ENCODE peak calls at places on chromosomes 7 and 10, in five cellular contexts. One of them, this sample, is unnamed.

GRCh38 chr10:99396471-99396870 is 34.0 kb downstream of the GOT1 start:
- DNase-seq in Panc1: no peak
- DNase-seq in brain microvascular endothelial cell: no peak
- DNase-seq in vagina: no peak
- DNase-seq in neural progenitor cell: no peak
- DNase-seq in this sample: peak; percentile 23

GRCh38 chr7:45622058-45622457 is 47.9 kb downstream of the ADCY1 start:
- DNase-seq in vagina: peak; percentile 67
- DNase-seq in Panc1: no peak
- DNase-seq in neural progenitor cell: no peak
- DNase-seq in brain microvascular endothelial cell: no peak
- DNase-seq in this sample: no peak

GRCh38 chr7:22821702-22822485 is 755 bp downstream of the TOMM7 start:
- DNase-seq in brain microvascular endothelial cell: no peak
- DNase-seq in vagina: no peak
- DNase-seq in Panc1: no peak
- DNase-seq in neural progenitor cell: peak; percentile 29
- DNase-seq in this sample: no peak

GRCh38 chr7:97573065-97573464 is 158.8 kb upstream of the TAC1 start:
- DNase-seq in neural progenitor cell: peak; percentile 17
- DNase-seq in Panc1: no peak
- DNase-seq in brain microvascular endothelial cell: no peak
- DNase-seq in vagina: no peak
- DNase-seq in this sample: no peak

GRCh38 chr10:119090968-119091367 is 10.4 kb upstream of the EIF3A start:
- DNase-seq in brain microvascular endothelial cell: peak; percentile 69
- DNase-seq in Panc1: no peak
- DNase-seq in vagina: no peak
- DNase-seq in neural progenitor cell: no peak
- DNase-seq in this sample: no peak

GRCh38 chr7:101919363-101920115 is 102.1 kb downstream of the CUX1 start:
- DNase-seq in Panc1: no peak
- DNase-seq in vagina: no peak
- DNase-seq in brain microvascular endothelial cell: no peak
- DNase-seq in neural progenitor cell: no peak
- DNase-seq in this sample: no peak

GRCh38 chr7:83859827-83860226 is 210.9 kb upstream of the SEMA3E start:
- DNase-seq in vagina: no peak
- DNase-seq in neural progenitor cell: no peak
- DNase-seq in brain microvascular endothelial cell: no peak
- DNase-seq in Panc1: no peak
- DNase-seq in this sample: no peak

GRCh38 chr10:49500420-49500819 is 38.5 kb downstream of the ERCC6 start:
- DNase-seq in Panc1: no peak
- DNase-seq in neural progenitor cell: no peak
- DNase-seq in brain microvascular endothelial cell: no peak
- DNase-seq in vagina: no peak
- DNase-seq in this sample: no peak

GRCh38 chr7:158945514-158945913 is 89.2 kb downstream of the DYNC2I1 start:
- DNase-seq in vagina: no peak
- DNase-seq in brain microvascular endothelial cell: no peak
- DNase-seq in neural progenitor cell: no peak
- DNase-seq in Panc1: no peak
- DNase-seq in this sample: no peak

GRCh38 chr7:83429493-83429892 is 219.4 kb downstream of the SEMA3E start:
- DNase-seq in neural progenitor cell: peak; percentile 13
- DNase-seq in vagina: no peak
- DNase-seq in brain microvascular endothelial cell: no peak
- DNase-seq in Panc1: no peak
- DNase-seq in this sample: no peak

GRCh38 chr7:115009139-115009538 is 87.2 kb downstream of the MDFIC start:
- DNase-seq in neural progenitor cell: no peak
- DNase-seq in vagina: no peak
- DNase-seq in brain microvascular endothelial cell: no peak
- DNase-seq in Panc1: no peak
- DNase-seq in this sample: no peak

GRCh38 chr10:74096777-74097176 is 53.9 kb downstream of the AP3M1 start:
- DNase-seq in brain microvascular endothelial cell: no peak
- DNase-seq in vagina: no peak
- DNase-seq in Panc1: no peak
- DNase-seq in neural progenitor cell: no peak
- DNase-seq in this sample: no peak

GRCh38 chr7:84524714-84525694 is 330.4 kb upstream of the SEMA3A start:
- DNase-seq in brain microvascular endothelial cell: peak; percentile 66
- DNase-seq in Panc1: no peak
- DNase-seq in neural progenitor cell: no peak
- DNase-seq in vagina: no peak
- DNase-seq in this sample: no peak

GRCh38 chr10:36171546-36171945 is 529.5 kb upstream of the FZD8 start:
- DNase-seq in Panc1: no peak
- DNase-seq in vagina: no peak
- DNase-seq in neural progenitor cell: peak; percentile 28
- DNase-seq in brain microvascular endothelial cell: no peak
- DNase-seq in this sample: no peak

GRCh38 chr10:75853085-75853484 is 421.7 kb downstream of the LRMDA start:
- DNase-seq in Panc1: no peak
- DNase-seq in brain microvascular endothelial cell: no peak
- DNase-seq in neural progenitor cell: no peak
- DNase-seq in vagina: no peak
- DNase-seq in this sample: no peak

GRCh38 chr10:124676416-124677062 is 67.6 kb downstream of the FAM53B start:
- DNase-seq in brain microvascular endothelial cell: no peak
- DNase-seq in vagina: no peak
- DNase-seq in Panc1: no peak
- DNase-seq in neural progenitor cell: no peak
- DNase-seq in this sample: no peak

DNA sequence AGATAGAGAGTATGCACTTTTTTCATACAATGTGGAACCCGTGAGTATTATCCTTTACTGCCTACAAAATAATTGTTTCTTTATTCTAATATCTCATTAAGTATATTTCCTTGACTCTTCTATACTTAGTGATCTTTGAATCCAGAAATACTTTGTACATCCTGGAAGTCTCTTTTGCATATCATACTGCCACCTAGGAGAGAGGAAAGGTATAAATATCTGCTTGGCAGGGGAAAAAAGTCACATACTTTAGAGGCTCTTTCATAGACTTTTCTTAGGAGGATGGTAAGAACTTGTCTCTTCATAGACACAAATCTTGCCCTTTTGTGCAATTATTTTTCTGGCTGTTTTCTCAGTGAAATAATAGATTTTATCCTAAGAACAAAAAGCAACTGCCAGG is 436.0 kb downstream of the PAXIP1 start:
- DNase-seq in vagina: no peak
- DNase-seq in Panc1: no peak
- DNase-seq in neural progenitor cell: no peak
- DNase-seq in brain microvascular endothelial cell: no peak
- DNase-seq in this sample: no peak
- TF ChIP-seq CTCF in vagina: no peak
- TF ChIP-seq CTCF in Panc1: peak; percentile 38
- TF ChIP-seq CTCF in neural progenitor cell: peak; percentile 56
- TF ChIP-seq CTCF in brain microvascular endothelial cell: no peak
- TF ChIP-seq CTCF in this sample: no peak

GRCh38 chr10:100748251-100749058 is 3.1 kb downstream of the PAX2 start:
- DNase-seq in neural progenitor cell: peak; percentile 60
- DNase-seq in brain microvascular endothelial cell: no peak
- DNase-seq in Panc1: no peak
- DNase-seq in vagina: no peak
- DNase-seq in this sample: no peak

GRCh38 chr10:100747826-100748231 is 2.4 kb downstream of the PAX2 start:
- DNase-seq in brain microvascular endothelial cell: no peak
- DNase-seq in vagina: no peak
- DNase-seq in neural progenitor cell: peak; percentile 80
- DNase-seq in Panc1: no peak
- DNase-seq in this sample: no peak

GRCh38 chr10:100745882-100746412 is 565 bp downstream of the PAX2 start:
- DNase-seq in vagina: no peak
- DNase-seq in brain microvascular endothelial cell: no peak
- DNase-seq in Panc1: no peak
- DNase-seq in neural progenitor cell: peak; percentile 79
- DNase-seq in this sample: no peak

GRCh38 chr10:100746413-100746931 is 1.1 kb downstream of the PAX2 start:
- DNase-seq in brain microvascular endothelial cell: no peak
- DNase-seq in vagina: no peak
- DNase-seq in Panc1: no peak
- DNase-seq in neural progenitor cell: no peak
- DNase-seq in this sample: no peak

GRCh38 chr10:100747061-100747825 is 1.9 kb downstream of the PAX2 start:
- DNase-seq in Panc1: no peak
- DNase-seq in brain microvascular endothelial cell: no peak
- DNase-seq in vagina: no peak
- DNase-seq in neural progenitor cell: peak; percentile 49
- DNase-seq in this sample: no peak
- H3K4me3 ChIP-seq in Panc1: peak overlapping the region; percentile 67
- H3K4me3 ChIP-seq in brain microvascular endothelial cell: no peak overlapping the region
- H3K4me3 ChIP-seq in vagina: peak overlapping the region; percentile 32
- H3K4me3 ChIP-seq in neural progenitor cell: peak overlapping the region; percentile 22
- H3K4me3 ChIP-seq in this sample: peak overlapping the region; percentile 72

DNA sequence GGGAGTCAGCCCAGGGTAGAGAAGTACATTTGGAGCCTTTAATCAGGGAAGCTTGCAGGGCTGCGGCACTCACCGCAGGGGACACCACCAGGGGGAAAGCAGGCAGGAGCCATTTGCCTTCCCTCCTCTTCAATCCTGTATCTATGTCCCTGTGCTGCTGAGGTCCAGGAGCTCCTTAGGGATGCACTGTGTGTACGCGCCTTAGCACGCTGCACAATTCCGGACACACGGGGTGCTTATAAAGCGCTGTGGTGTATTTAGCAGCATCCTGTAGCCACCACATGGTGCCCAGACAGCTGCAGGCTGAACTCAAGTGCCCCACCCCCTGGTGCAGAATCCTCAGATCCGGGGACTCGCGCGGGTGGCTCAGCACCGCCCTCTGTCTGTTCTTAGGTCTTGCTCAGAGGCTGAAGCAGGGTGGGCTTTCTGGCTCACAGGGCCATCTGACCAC is 421.4 kb downstream of the SDK1 start:
- DNase-seq in vagina: no peak
- DNase-seq in brain microvascular endothelial cell: peak; percentile 33
- DNase-seq in neural progenitor cell: peak; percentile 85
- DNase-seq in Panc1: no peak
- DNase-seq in this sample: no peak
- TF ChIP-seq CTCF in vagina: no peak
- TF ChIP-seq CTCF in brain microvascular endothelial cell: peak; percentile 67
- TF ChIP-seq CTCF in neural progenitor cell: peak; percentile 61
- TF ChIP-seq CTCF in Panc1: peak; percentile 55
- TF ChIP-seq CTCF in this sample: peak; percentile 40

GRCh38 chr10:71223365-71224058 is 11.1 kb downstream of the UNC5B start:
- DNase-seq in brain microvascular endothelial cell: no peak
- DNase-seq in Panc1: no peak
- DNase-seq in vagina: no peak
- DNase-seq in neural progenitor cell: no peak
- DNase-seq in this sample: no peak

GRCh38 chr10:71221586-71222202 is 9.3 kb downstream of the UNC5B start:
- DNase-seq in Panc1: no peak
- DNase-seq in vagina: no peak
- DNase-seq in brain microvascular endothelial cell: no peak
- DNase-seq in neural progenitor cell: no peak
- DNase-seq in this sample: no peak

GRCh38 chr10:71222541-71223364 is 10.4 kb downstream of the UNC5B start:
- DNase-seq in Panc1: no peak
- DNase-seq in neural progenitor cell: peak; percentile 76
- DNase-seq in vagina: no peak
- DNase-seq in brain microvascular endothelial cell: no peak
- DNase-seq in this sample: no peak

GRCh38 chr10:71228875-71229720 is 16.7 kb downstream of the UNC5B start:
- DNase-seq in neural progenitor cell: no peak
- DNase-seq in brain microvascular endothelial cell: no peak
- DNase-seq in vagina: no peak
- DNase-seq in Panc1: no peak
- DNase-seq in this sample: no peak

GRCh38 chr10:71225291-71226058 is 13.1 kb downstream of the UNC5B start:
- DNase-seq in brain microvascular endothelial cell: no peak
- DNase-seq in Panc1: no peak
- DNase-seq in neural progenitor cell: no peak
- DNase-seq in vagina: no peak
- DNase-seq in this sample: no peak
- H3K4me3 ChIP-seq in brain microvascular endothelial cell: no peak overlapping the region
- H3K4me3 ChIP-seq in Panc1: no peak overlapping the region
- H3K4me3 ChIP-seq in neural progenitor cell: no peak overlapping the region
- H3K4me3 ChIP-seq in vagina: no peak overlapping the region
- H3K4me3 ChIP-seq in this sample: no peak overlapping the region

DNA sequence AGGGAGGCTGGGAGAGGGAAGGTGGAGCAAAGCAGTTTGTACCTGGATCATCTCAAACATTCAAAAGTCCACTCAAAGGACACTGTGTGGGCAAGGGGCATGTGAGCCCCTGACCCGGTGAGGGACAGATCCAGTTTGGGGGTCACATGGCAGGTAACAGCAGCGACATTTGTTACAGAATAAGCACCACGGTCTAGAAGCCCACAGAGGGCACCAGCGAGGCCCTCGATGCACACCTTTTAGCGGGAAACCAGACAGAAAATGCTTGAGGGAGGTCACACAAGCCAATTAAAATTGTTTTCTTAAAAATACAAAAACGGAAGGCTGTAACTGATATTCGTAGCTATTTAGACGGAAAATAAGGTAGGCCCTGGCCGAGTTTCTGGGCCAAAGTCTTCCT is 144.4 kb downstream of the ZMYND11 start:
- DNase-seq in Panc1: no peak
- DNase-seq in brain microvascular endothelial cell: no peak
- DNase-seq in neural progenitor cell: no peak
- DNase-seq in vagina: no peak
- DNase-seq in this sample: no peak
- TF ChIP-seq CTCF in Panc1: no peak
- TF ChIP-seq CTCF in brain microvascular endothelial cell: no peak
- TF ChIP-seq CTCF in neural progenitor cell: peak; percentile 40
- TF ChIP-seq CTCF in vagina: no peak
- TF ChIP-seq CTCF in this sample: no peak

GRCh38 chr10:11835061-11835460 is 11.9 kb downstream of the PROSER2 start:
- DNase-seq in vagina: no peak
- DNase-seq in Panc1: no peak
- DNase-seq in neural progenitor cell: no peak
- DNase-seq in brain microvascular endothelial cell: no peak
- DNase-seq in this sample: no peak

GRCh38 chr10:11830836-11831519 is 7.8 kb downstream of the PROSER2 start:
- DNase-seq in brain microvascular endothelial cell: no peak
- DNase-seq in Panc1: no peak
- DNase-seq in vagina: no peak
- DNase-seq in neural progenitor cell: no peak
- DNase-seq in this sample: no peak

GRCh38 chr10:11832042-11832441 is 8.9 kb downstream of the PROSER2 start:
- DNase-seq in neural progenitor cell: no peak
- DNase-seq in vagina: no peak
- DNase-seq in brain microvascular endothelial cell: no peak
- DNase-seq in Panc1: no peak
- DNase-seq in this sample: no peak

GRCh38 chr10:11828682-11829284 is 5.6 kb downstream of the PROSER2 start:
- DNase-seq in neural progenitor cell: no peak
- DNase-seq in vagina: no peak
- DNase-seq in brain microvascular endothelial cell: no peak
- DNase-seq in Panc1: no peak
- DNase-seq in this sample: no peak

GRCh38 chr10:11831520-11831951 is 8.4 kb downstream of the PROSER2 start:
- DNase-seq in Panc1: no peak
- DNase-seq in vagina: no peak
- DNase-seq in brain microvascular endothelial cell: no peak
- DNase-seq in neural progenitor cell: no peak
- DNase-seq in this sample: no peak
- H3K4me3 ChIP-seq in Panc1: no peak overlapping the region
- H3K4me3 ChIP-seq in vagina: no peak overlapping the region
- H3K4me3 ChIP-seq in brain microvascular endothelial cell: no peak overlapping the region
- H3K4me3 ChIP-seq in neural progenitor cell: no peak overlapping the region
- H3K4me3 ChIP-seq in this sample: no peak overlapping the region

GRCh38 chr10:89646833-89647570 is 2.0 kb upstream of the PANK1 start:
- DNase-seq in neural progenitor cell: peak; percentile 51
- DNase-seq in brain microvascular endothelial cell: no peak
- DNase-seq in vagina: no peak
- DNase-seq in Panc1: no peak
- DNase-seq in this sample: no peak
- TF ChIP-seq CTCF in neural progenitor cell: no peak
- TF ChIP-seq CTCF in brain microvascular endothelial cell: no peak
- TF ChIP-seq CTCF in vagina: no peak
- TF ChIP-seq CTCF in Panc1: no peak
- TF ChIP-seq CTCF in this sample: no peak

This sample was measured in kidney epithelial cell.